ENCODE peak calls at places on chromosomes 5 and 9, in nine cellular contexts. Y, U, K, Z, N, L, B, X and G are unnamed samples.

GRCh38 chr9:84238652-84239051 is 101.9 kb downstream of the SLC28A3 start:
- DNase-seq in L (no peak), X (peak), Z (no peak), U (no peak), B (no peak), N (no peak), Y (no peak), K (no peak), G (peak)

GRCh38 chr9:114735732-114736131 is 53.7 kb upstream of the TEX48 start:
- DNase-seq in L (no peak), B (peak), Z (no peak), U (no peak), Y (no peak), K (no peak), X (no peak), N (no peak), G (no peak)

GRCh38 chr9:95107976-95108375 is 209.5 kb downstream of the FANCC start:
- DNase-seq in L (no peak), Y (no peak), X (no peak), B (no peak), U (no peak), N (no peak), K (peak), Z (no peak), G (no peak)

GRCh38 chr5:124596595-124597388 is 149.6 kb downstream of the ZNF608 start:
- DNase-seq in B (peak), N (no peak), Z (peak), L (no peak), K (no peak), Y (no peak), X (peak), U (no peak), G (no peak)

GRCh38 chr5:58042933-58043606 is 416.8 kb downstream of the PLK2 start:
- DNase-seq in U (no peak), L (no peak), X (peak), Y (no peak), Z (peak), B (peak), N (peak), K (no peak), G (no peak)

GRCh38 chr9:115115117-115115880 is 2.7 kb downstream of the TNC start:
- DNase-seq in N (no peak), X (no peak), U (no peak), K (no peak), L (no peak), Z (peak), B (no peak), Y (no peak), G (peak)

GRCh38 chr9:93217706-93218105 is 33.8 kb downstream of the WNK2 start:
- DNase-seq in N (no peak), Z (no peak), Y (peak), X (no peak), U (no peak), B (no peak), L (no peak), K (no peak), G (no peak)

GRCh38 chr9:470795-471194 is 256.1 kb downstream of the DOCK8 start:
- DNase-seq in B (peak), X (no peak), K (no peak), Y (no peak), Z (no peak), N (peak), L (no peak), U (no peak), G (no peak)

DNA sequence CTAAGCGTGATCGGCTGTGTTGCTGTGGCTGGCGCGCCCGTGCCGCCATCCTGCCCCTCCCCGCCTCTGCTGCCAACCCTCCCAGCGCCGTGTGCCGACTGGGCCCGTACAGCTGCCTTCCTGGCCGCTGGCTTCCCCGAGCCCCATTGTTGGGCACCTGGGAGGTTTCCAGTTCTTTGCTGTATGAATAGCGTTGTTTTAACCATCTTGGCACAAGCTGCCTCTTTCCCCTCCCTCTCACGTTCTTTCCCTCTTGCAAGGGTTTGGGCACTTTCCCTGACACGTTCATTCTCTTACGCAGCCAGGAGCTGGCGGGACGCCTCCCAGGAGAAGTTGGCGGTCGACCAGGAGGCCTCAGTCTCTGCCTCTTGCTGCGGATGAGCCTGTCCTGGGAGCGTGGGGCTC is 43.1 kb upstream of the RXRA start:
- DNase-seq in N (no peak), Y (peak), B (peak), U (no peak), L (peak), K (peak), Z (peak), X (no peak), G (no peak)
- TF ChIP-seq POLR2A in N (no peak), Y (no peak), B (no peak), U (no peak), L (no peak), K (no peak), Z (no peak), X (no peak), G (no peak)

GRCh38 chr5:35198681-35199080 is 31.6 kb downstream of the PRLR start:
- DNase-seq in B (no peak), U (no peak), Y (no peak), K (no peak), Z (no peak), X (no peak), L (no peak), N (no peak), G (no peak)

GRCh38 chr5:35197351-35197750 is 32.9 kb downstream of the PRLR start:
- DNase-seq in X (no peak), Y (no peak), U (no peak), K (no peak), B (no peak), Z (no peak), N (no peak), L (no peak), G (no peak)

GRCh38 chr5:35194636-35195471 is 35.4 kb downstream of the PRLR start:
- DNase-seq in N (no peak), B (no peak), Z (no peak), X (no peak), Y (no peak), U (no peak), L (no peak), K (no peak), G (no peak)

GRCh38 chr5:35198096-35198495 is 32.2 kb downstream of the PRLR start:
- DNase-seq in Y (peak), L (peak), X (no peak), N (no peak), K (no peak), B (peak), Z (peak), U (peak), G (peak)

DNA sequence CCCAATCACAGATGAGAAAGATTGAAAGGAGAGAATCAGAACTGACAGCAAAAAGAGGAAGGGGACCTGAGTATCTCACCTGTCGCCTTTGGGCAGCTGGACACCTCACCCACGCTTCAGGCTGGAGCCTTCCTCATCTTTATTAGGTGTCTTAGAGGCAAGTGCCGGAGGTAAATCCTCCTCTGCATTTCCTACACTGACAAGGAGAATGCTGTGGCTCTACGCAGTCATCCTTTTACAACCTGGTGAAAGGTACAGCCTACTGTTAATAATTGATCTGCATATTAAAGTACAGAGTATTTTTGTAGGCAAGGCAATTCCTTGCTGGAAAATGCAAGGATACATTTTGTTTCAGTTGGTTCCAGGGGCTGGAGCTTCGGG is 34.8 kb downstream of the PRLR start:
- DNase-seq in X (no peak), K (no peak), Z (no peak), U (no peak), Y (no peak), N (no peak), B (no peak), L (no peak), G (no peak)
- TF ChIP-seq POLR2A in X (no peak), K (no peak), Z (no peak), U (no peak), Y (no peak), N (no peak), B (no peak), L (no peak), G (no peak)

GRCh38 chr5:134370306-134370870 is 981 bp upstream of the UBE2B start:
- DNase-seq in L (no peak), K (no peak), U (no peak), Z (no peak), N (no peak), B (no peak), X (no peak), Y (no peak), G (no peak)

GRCh38 chr5:134374234-134374633 is 2.9 kb downstream of the UBE2B start:
- DNase-seq in Z (no peak), N (no peak), K (no peak), Y (no peak), X (peak), U (no peak), B (no peak), L (no peak), G (no peak)

GRCh38 chr5:134370871-134371833 is at the start of gene UBE2B:
- DNase-seq in X (peak), N (peak), Y (peak), L (peak), Z (peak), B (peak), K (peak), U (peak), G (peak)

GRCh38 chr5:134371834-134372340 is 518 bp downstream of the UBE2B start:
- DNase-seq in Y (peak), B (peak), N (peak), U (peak), L (peak), K (peak), X (peak), Z (peak), G (peak)
- TF ChIP-seq POLR2A in Y (no peak), B (no peak), N (no peak), U (peak), L (no peak), K (no peak), X (no peak), Z (no peak), G (peak)

GRCh38 chr5:52786937-52787599 is 648 bp upstream of the ITGA1 start:
- DNase-seq in Y (peak), N (no peak), L (no peak), X (peak), U (no peak), Z (peak), K (peak), B (peak), G (no peak)

GRCh38 chr5:52789378-52789777 is 1.7 kb downstream of the ITGA1 start:
- DNase-seq in K (no peak), L (no peak), N (no peak), U (no peak), B (no peak), X (no peak), Z (no peak), Y (no peak), G (no peak)

GRCh38 chr5:52786391-52786790 is 1.3 kb upstream of the ITGA1 start:
- DNase-seq in X (no peak), N (no peak), B (peak), L (no peak), U (no peak), K (no peak), Y (no peak), Z (peak), G (no peak)

GRCh38 chr5:52788505-52788821 is 747 bp downstream of the ITGA1 start:
- DNase-seq in Y (no peak), K (no peak), Z (no peak), U (no peak), N (no peak), X (no peak), B (no peak), L (no peak), G (no peak)

GRCh38 chr5:52787600-52788504 is at the start of the genes ITGA1 and PELO:
- DNase-seq in X (peak), L (peak), B (peak), U (peak), K (peak), Y (peak), Z (peak), N (peak), G (peak)
- TF ChIP-seq POLR2A in X (no peak), L (peak), B (no peak), U (peak), K (peak), Y (no peak), Z (no peak), N (no peak), G (peak)